ENCODE peak calls at places on chromosomes 3 and 15, in four cellular contexts. P is activated CD8-positive, alpha-beta T cell treated with anti-CD3 and anti-CD28 coated beads for 36 hours; C is HCT116; G is B cell. M is an unnamed sample.

GRCh38 chr3:19907523-19907922 is 26.5 kb downstream of the EFHB start:
- DNase-seq in P (no peak), G (no peak), C (no peak), M (no peak)

GRCh38 chr3:111967651-111968274 is 11.1 kb upstream of the ABHD10 start:
- DNase-seq in P (peak; percentile 94), C (peak; percentile 82), G (peak; percentile 36), M (peak; percentile 49)

GRCh38 chr3:125613204-125613603 is 17.9 kb upstream of the OSBPL11 start:
- DNase-seq in P (no peak), C (no peak), G (no peak), M (no peak)

GRCh38 chr15:67753901-67754300 is 71.4 kb upstream of the SKOR1 start:
- DNase-seq in G (no peak), C (no peak), P (no peak), M (no peak)

GRCh38 chr3:101203411-101203810 is 117.0 kb downstream of the IMPG2 start:
- DNase-seq in P (no peak), C (no peak), G (no peak), M (no peak)

GRCh38 chr15:77032052-77032646 is 37.2 kb downstream of the PSTPIP1 start:
- DNase-seq in C (no peak), G (peak; percentile 12), P (peak; percentile 0), M (no peak)

GRCh38 chr3:79019137-79019923 is 748.5 kb downstream of the ROBO1 start:
- DNase-seq in P (peak; percentile 50), C (no peak), G (no peak), M (no peak)

GRCh38 chr15:100759698-100760356 is 119.8 kb upstream of the ALDH1A3 start:
- DNase-seq in P (no peak), C (peak; percentile 51), G (no peak), M (peak; percentile 53)

GRCh38 chr15:99437315-99438221 is 128.2 kb upstream of the MEF2A start:
- DNase-seq in C (no peak), P (no peak), G (no peak), M (no peak)

GRCh38 chr3:65604863-65605526 is 433.7 kb downstream of the MAGI1 start:
- DNase-seq in G (no peak), P (no peak), C (no peak), M (no peak)

GRCh38 chr3:167734498-167735232 is at the start of gene PDCD10:
- DNase-seq in P (peak; percentile 98), C (peak; percentile 98), G (peak; percentile 77), M (peak; percentile 76)

GRCh38 chr3:187629711-187630110 is 40.5 kb downstream of the SST start:
- DNase-seq in P (no peak), G (no peak), C (no peak), M (no peak)

M was measured in keratinocyte.